ENCODE peak calls at places on chromosomes 11 and 22, in five cellular contexts. O, I, T, V and H are unnamed samples.

GRCh38 chr22:18042685-18043084 is 18.3 kb upstream of the MICAL3 start:
- DNase-seq in O (no peak), I (no peak), V (peak), T (no peak), H (no peak)

GRCh38 chr11:112485280-112485679 is 224.6 kb upstream of the PLET1 start:
- DNase-seq in I (no peak), O (no peak), T (no peak), V (no peak), H (peak)

GRCh38 chr11:118415739-118416068 is 14.3 kb downstream of the ATP5MG start:
- DNase-seq in O (no peak), V (peak), T (peak), I (peak), H (peak)

GRCh38 chr11:46357483-46357936 is 10.2 kb downstream of the DGKZ start:
- DNase-seq in T (no peak), O (no peak), V (no peak), I (no peak), H (no peak)

GRCh38 chr11:504053-504993 is 2.7 kb downstream of the RNH1 start:
- DNase-seq in V (peak), O (no peak), T (no peak), I (peak), H (no peak)

GRCh38 chr11:91984033-91984568 is 240.5 kb upstream of the FAT3 start:
- DNase-seq in V (peak), O (no peak), T (no peak), I (no peak), H (no peak)

GRCh38 chr22:23564276-23564675 is 15.8 kb downstream of the IGLL1 start:
- DNase-seq in V (no peak), T (no peak), O (no peak), I (no peak), H (no peak)

GRCh38 chr11:11661356-11662040 is 39.7 kb upstream of the GALNT18 start:
- DNase-seq in V (no peak), O (no peak), I (no peak), T (no peak), H (no peak)

GRCh38 chr22:20193761-20194494 is 43.1 kb upstream of the CCDC188 start:
- DNase-seq in V (no peak), T (no peak), O (no peak), I (no peak), H (no peak)

GRCh38 chr11:34997872-34998548 is 81.6 kb downstream of the PDHX start:
- DNase-seq in V (peak), T (no peak), O (peak), I (peak), H (peak)

GRCh38 chr11:83004855-83005556 is 66.7 kb downstream of the RAB30 start:
- DNase-seq in T (no peak), V (no peak), I (no peak), O (no peak), H (no peak)

GRCh38 chr11:69721061-69721460 is 17.2 kb upstream of the FGF19 start:
- DNase-seq in I (no peak), V (no peak), T (no peak), O (no peak), H (no peak)

GRCh38 chr22:41834005-41834975 is 1.4 kb downstream of the SREBF2 start:
- DNase-seq in O (peak), T (no peak), V (no peak), I (no peak), H (no peak)

GRCh38 chr22:39553429-39553828 is 17.1 kb upstream of the CACNA1I start:
- DNase-seq in T (no peak), V (no peak), O (no peak), I (no peak), H (no peak)

GRCh38 chr11:2772544-2773031 is 72.8 kb upstream of the KCNQ1OT1 start:
- DNase-seq in T (peak), O (no peak), I (peak), V (peak), H (peak)

GRCh38 chr11:124113890-124114289 is 1.4 kb upstream of the VWA5A start:
- DNase-seq in I (no peak), V (no peak), T (no peak), O (no peak), H (peak)

GRCh38 chr22:27820896-27821866 is 19.6 kb upstream of the MN1 start:
- DNase-seq in O (no peak), T (no peak), I (no peak), V (no peak), H (peak)

GRCh38 chr11:131408011-131408640 is 37.7 kb downstream of the NTM start:
- DNase-seq in I (peak), V (peak), T (no peak), O (peak), H (peak)

GRCh38 chr22:38799265-38800002 is 5.5 kb upstream of the DNAL4 start:
- DNase-seq in V (peak), I (peak), T (no peak), O (no peak), H (no peak)

GRCh38 chr11:7532395-7532794 is 18.6 kb downstream of the PPFIBP2 start:
- DNase-seq in V (no peak), O (no peak), T (no peak), I (no peak), H (no peak)

GRCh38 chr11:58227956-58228615 is 632 bp downstream of the OR10Q1 start:
- DNase-seq in T (no peak), I (no peak), V (no peak), O (no peak), H (no peak)

GRCh38 chr11:83280256-83280655 is 5.9 kb downstream of the CCDC90B start:
- DNase-seq in I (no peak), O (no peak), V (peak), T (no peak), H (no peak)

GRCh38 chr11:37100008-37100407 is 502.0 kb upstream of the RAG2 start:
- DNase-seq in V (no peak), T (no peak), O (no peak), I (no peak), H (no peak)

GRCh38 chr11:112520293-112520692 is 259.6 kb upstream of the PLET1 start:
- DNase-seq in O (no peak), T (no peak), I (no peak), V (no peak), H (no peak)

GRCh38 chr22:42308887-42309468 is 38.5 kb upstream of the TCF20 start:
- DNase-seq in I (no peak), T (no peak), O (no peak), V (no peak), H (no peak)

GRCh38 chr22:17777005-17777716 is 2.9 kb upstream of the BID start:
- DNase-seq in I (no peak), T (peak), V (no peak), O (no peak), H (no peak)

GRCh38 chr11:68825603-68826002 is 16.1 kb downstream of the CPT1A start:
- DNase-seq in V (no peak), I (no peak), O (no peak), T (peak), H (no peak)

GRCh38 chr22:24945430-24945829 is 1.1 kb downstream of the LHFPL7 start:
- DNase-seq in O (no peak), T (no peak), V (no peak), I (no peak), H (no peak)

GRCh38 chr11:36041988-36042606 is 98.2 kb downstream of the LDLRAD3 start:
- DNase-seq in T (no peak), O (no peak), I (peak), V (peak), H (no peak)

GRCh38 chr11:46066335-46066734 is 54.9 kb downstream of the PHF21A start:
- DNase-seq in I (no peak), V (no peak), T (no peak), O (no peak), H (no peak)

GRCh38 chr11:57460017-57460755 is at the start of gene RTN4RL2:
- DNase-seq in O (no peak), T (peak), V (peak), I (peak), H (peak)

GRCh38 chr11:67996622-67997459 is 7.1 kb downstream of the UNC93B1 start:
- DNase-seq in V (peak), O (no peak), I (peak), T (peak), H (no peak)

GRCh38 chr22:33969052-33969451 is 48.8 kb upstream of the LARGE1 start:
- DNase-seq in O (no peak), V (no peak), I (no peak), T (no peak), H (no peak)

GRCh38 chr11:46188017-46188416 is 66.8 kb upstream of the PHF21A start:
- DNase-seq in T (no peak), V (no peak), O (no peak), I (no peak), H (no peak)

GRCh38 chr22:35582218-35582860 is 34.8 kb downstream of the MB start:
- DNase-seq in V (no peak), I (no peak), O (no peak), T (no peak), H (no peak)

GRCh38 chr11:71396548-71397123 is 51.6 kb downstream of the DHCR7 start:
- DNase-seq in T (no peak), I (no peak), O (no peak), V (no peak), H (peak)

GRCh38 chr22:37481347-37481907 is 4.8 kb downstream of the MFNG start:
- DNase-seq in V (no peak), O (no peak), I (no peak), T (no peak), H (no peak)

GRCh38 chr22:38129021-38129420 is 18.5 kb upstream of the BAIAP2L2 start:
- DNase-seq in O (no peak), V (no peak), I (no peak), T (no peak), H (no peak)

GRCh38 chr11:117421471-117421870 is 93.8 kb downstream of the CEP164 start:
- DNase-seq in V (no peak), I (no peak), O (no peak), T (no peak), H (no peak)

GRCh38 chr11:116567721-116568242 is 205.0 kb downstream of the BUD13 start:
- DNase-seq in O (peak), V (no peak), T (no peak), I (no peak), H (no peak)